ENCODE peak calls at places on chromosome 2, in five cellular contexts. A, U, C, Q and V are unnamed samples.
A peak's percentile ranks its signal among the peaks of the same experiment; 100 is the strongest.

GRCh38 chr2:143219266-143219665 is 90.0 kb downstream of the ARHGAP15 start:
- DNase-seq in A (no peak), U (no peak), C (no peak), Q (no peak), V (no peak)

GRCh38 chr2:211854832-211855231 is 683.8 kb downstream of the ERBB4 start:
- DNase-seq in A (no peak), U (no peak), C (no peak), Q (no peak), V (no peak)

GRCh38 chr2:44598731-44599529 is 237.2 kb downstream of the CAMKMT start:
- DNase-seq in A (no peak), U (no peak), C (no peak), Q (no peak), V (no peak)

GRCh38 chr2:47253440-47253839 is 98.3 kb upstream of the STPG4 start:
- DNase-seq in A (no peak), U (no peak), C (no peak), Q (no peak), V (no peak)

GRCh38 chr2:213766465-213766891 is 482.2 kb downstream of the SPAG16 start:
- DNase-seq in A (no peak), U (no peak), C (no peak), Q (peak; percentile 51), V (no peak)

GRCh38 chr2:228417526-228417925 is 236.0 kb upstream of the SPHKAP start:
- DNase-seq in A (no peak), U (no peak), C (no peak), Q (peak; percentile 41), V (no peak)

GRCh38 chr2:165889158-165889557 is 64.4 kb downstream of the TTC21B start:
- DNase-seq in A (no peak), U (no peak), C (no peak), Q (no peak), V (no peak)

GRCh38 chr2:240822280-240822847 is 2.3 kb upstream of the KIF1A start:
- DNase-seq in A (no peak), U (no peak), C (no peak), Q (no peak), V (no peak)

GRCh38 chr2:23495661-23496114 is 110.7 kb downstream of the KLHL29 start:
- DNase-seq in A (no peak), U (peak; percentile 36), C (peak; percentile 30), Q (no peak), V (no peak)

GRCh38 chr2:65403529-65403915 is 28.9 kb downstream of the SPRED2 start:
- DNase-seq in A (no peak), U (no peak), C (no peak), Q (no peak), V (no peak)

GRCh38 chr2:168326578-168326977 is 79.2 kb upstream of the STK39 start:
- DNase-seq in A (no peak), U (no peak), C (no peak), Q (no peak), V (no peak)

GRCh38 chr2:190677255-190677654 is 28.4 kb downstream of the NAB1 start:
- DNase-seq in A (no peak), U (no peak), C (no peak), Q (peak; percentile 41), V (no peak)

GRCh38 chr2:25618676-25619075 is 54.7 kb downstream of the DTNB start:
- DNase-seq in A (no peak), U (no peak), C (peak; percentile 50), Q (peak; percentile 63), V (no peak)

DNA sequence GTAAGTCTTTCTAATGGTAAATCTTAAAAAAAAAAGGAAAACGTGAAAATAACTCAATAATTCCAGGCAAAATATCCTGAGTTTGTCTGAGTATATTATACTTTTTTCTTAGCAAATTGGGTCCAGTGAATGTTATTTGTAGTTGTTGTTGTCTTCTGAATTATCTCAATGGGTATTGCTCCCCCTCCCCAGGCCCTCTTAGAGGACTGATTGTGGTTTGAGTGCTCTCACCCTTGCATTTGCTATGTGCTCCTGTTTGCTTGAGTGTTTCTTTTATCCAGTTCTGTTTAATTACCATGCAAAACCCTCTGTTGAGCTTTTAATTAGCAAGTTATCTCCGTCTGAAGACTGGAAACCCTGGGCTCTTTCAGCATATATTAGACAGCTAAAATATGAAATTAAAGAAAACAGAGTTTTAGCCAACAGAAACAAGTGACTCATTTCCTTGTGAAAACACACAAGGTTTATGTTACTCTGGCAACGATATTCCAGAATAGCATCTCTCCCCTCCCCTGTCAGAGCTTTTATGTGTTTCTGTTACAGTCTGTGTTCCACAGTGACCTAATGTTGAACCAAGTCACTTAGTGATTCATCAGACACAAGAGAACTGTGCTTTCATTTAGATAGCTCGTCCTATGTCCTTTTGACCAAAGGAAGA is 172.5 kb upstream of the RBMS1 start:
- DNase-seq in A (no peak), U (no peak), C (peak; percentile 98), Q (peak; percentile 97), V (no peak)
- H3K27me3 ChIP-seq in A (no peaks in the 10 kb centered on the region), U (no peaks in the 10 kb centered on the region), C (no peaks in the 10 kb centered on the region), Q (no peaks in the 10 kb centered on the region), V (no peaks in the 10 kb centered on the region)

DNA sequence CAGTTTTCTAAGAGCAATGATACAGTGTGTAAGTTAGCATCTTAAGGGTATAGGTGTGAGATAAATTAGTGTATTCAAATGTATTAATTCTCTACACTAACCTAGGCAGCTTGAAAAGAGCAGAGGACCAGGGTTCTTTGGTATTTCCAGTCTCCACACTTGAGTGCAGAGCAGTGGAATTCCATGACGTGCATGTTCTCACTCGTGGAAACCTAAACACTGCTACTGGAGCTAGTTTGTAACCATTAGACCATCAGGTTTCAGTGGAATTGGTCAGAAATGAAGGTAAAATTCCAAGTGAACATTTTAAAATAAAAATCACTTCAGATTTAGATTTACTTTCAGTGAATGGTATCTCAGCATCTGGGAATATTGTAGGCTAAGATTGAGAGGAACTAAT is 9.0 kb downstream of the SPTBN1 start:
- DNase-seq in A (no peak), U (no peak), C (no peak), Q (no peak), V (no peak)
- H3K27ac ChIP-seq in A (no peak overlapping the region), U (peak overlapping the region; percentile 99), C (peak overlapping the region; percentile 36), Q (no peak overlapping the region), V (no peak overlapping the region)

GRCh38 chr2:118761791-118762190 is 85.7 kb downstream of the EN1 start:
- DNase-seq in A (no peak), U (no peak), C (no peak), Q (no peak), V (no peak)

GRCh38 chr2:118763797-118764196 is 83.7 kb downstream of the EN1 start:
- DNase-seq in A (no peak), U (no peak), C (peak; percentile 60), Q (peak; percentile 84), V (no peak)

GRCh38 chr2:118769707-118770400 is 77.6 kb downstream of the EN1 start:
- DNase-seq in A (no peak), U (no peak), C (no peak), Q (no peak), V (no peak)

DNA sequence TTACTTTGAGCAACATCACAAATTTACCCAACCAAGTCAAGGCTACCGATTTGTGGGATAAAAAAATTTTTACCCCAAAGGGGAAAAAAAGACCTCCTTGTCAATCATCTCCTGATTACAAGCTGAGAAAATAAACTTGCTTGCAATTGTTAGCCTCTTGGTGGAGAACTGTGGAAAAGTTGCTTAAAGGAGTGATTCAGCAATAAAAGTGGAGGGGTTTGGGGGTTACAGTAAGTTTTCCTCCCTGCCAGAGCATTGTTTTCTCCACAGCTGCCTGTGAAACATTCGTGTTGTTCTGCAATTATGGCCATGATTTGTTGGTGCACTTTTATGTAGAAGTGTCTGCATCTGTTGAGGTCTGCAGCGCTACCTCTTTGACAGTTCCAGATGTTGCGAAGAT is 82.6 kb downstream of the EN1 start:
- DNase-seq in A (no peak), U (no peak), C (no peak), Q (no peak), V (no peak)
- H3K27me3 ChIP-seq in A (no peaks in the 10 kb centered on the region), U (peaks cover 93% of the 10 kb centered on the region), C (peaks cover 16% of the 10 kb centered on the region), Q (no peaks in the 10 kb centered on the region), V (peaks cover 2% of the 10 kb centered on the region)

DNA sequence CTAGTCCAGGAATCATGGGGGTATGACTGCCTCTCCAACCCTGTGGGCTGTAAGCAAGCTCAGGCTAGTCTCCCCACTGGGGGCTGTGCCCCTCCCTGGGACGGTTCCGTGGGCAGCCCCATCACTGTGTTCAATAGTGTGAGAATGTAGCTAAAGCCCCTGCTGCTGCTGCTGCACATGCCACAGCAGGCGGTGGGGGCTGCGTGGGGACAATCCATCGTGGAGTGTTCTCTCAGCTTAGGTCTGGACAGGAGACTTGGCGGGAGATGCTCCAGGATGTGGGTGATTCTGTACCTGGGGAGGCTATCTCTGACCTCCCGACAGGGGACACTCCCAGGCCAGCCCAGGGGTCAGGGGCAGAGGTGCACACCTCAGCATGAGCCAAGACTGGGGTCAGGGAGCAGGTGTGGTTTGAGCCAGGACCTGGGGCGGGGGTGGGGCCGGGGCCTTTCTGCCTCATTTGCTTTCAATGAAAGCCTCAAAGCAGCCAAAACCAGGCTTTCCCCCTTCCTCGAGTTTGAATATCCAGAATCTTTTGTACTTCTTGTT is 10.2 kb downstream of the PKDCC start:
- DNase-seq in A (no peak), U (no peak), C (no peak), Q (no peak), V (no peak)
- H3K27ac ChIP-seq in A (peak overlapping the region; percentile 94), U (peak overlapping the region; percentile 91), C (no peak overlapping the region), Q (no peak overlapping the region), V (no peak overlapping the region)

DNA sequence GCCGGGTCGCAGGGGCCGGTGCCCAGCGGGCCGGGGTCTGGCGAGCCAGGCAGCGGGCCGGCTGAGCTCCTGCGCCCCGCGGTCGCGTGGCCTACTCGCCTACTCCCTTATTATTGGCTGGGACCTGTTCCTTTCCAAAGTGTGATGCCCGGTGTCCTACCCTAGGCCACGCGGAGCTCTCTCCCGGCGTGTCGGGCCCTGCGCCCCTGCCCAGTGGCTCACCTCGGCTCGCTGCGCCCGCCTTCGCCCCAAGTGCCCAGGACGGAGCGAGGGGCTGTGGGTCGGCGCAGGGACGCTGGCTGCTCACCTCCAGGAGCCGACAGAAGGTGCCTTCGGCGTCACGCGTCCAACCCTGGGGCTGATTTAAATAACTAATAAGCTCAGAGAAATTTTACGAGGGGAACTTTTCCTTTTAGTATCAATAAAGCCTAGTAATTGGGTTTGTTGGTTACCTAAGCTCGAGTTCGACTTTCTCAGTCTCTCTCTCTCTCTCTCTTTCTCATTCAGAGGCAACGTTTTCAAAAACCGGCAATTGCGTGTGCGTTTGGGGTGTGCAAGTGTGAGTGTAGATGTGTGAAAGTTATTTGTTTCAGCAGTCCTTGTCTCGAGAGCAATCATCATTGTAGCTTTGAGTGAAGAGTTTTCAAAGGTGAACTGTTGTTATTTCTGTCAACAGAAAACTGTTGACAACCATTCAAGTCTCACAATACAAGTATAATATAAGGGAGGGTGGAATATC is 7.0 kb upstream of the SATB2 start:
- DNase-seq in A (no peak), U (no peak), C (no peak), Q (no peak), V (no peak)
- H3K27me3 ChIP-seq in A (peaks cover 51% of the 10 kb centered on the region), U (peaks cover 100% of the 10 kb centered on the region), C (peaks cover 100% of the 10 kb centered on the region), Q (peaks cover 5% of the 10 kb centered on the region), V (peaks cover 52% of the 10 kb centered on the region)